ENCODE peak calls at places on chromosomes 7 and 10, in nine cellular contexts. J is prostate gland, E is uterus, N is spleen, M is transverse colon, C is H1, I is ovary, W is A549, T is thyroid gland. O is an unnamed sample.

GRCh38 chr10:104254493-104255243 is at the start of gene GSTO1:
- DNase-seq in J (peak; percentile 74), E (peak; percentile 83), N (peak; percentile 93), M (peak; percentile 82), C (peak; percentile 67), I (peak; percentile 81), W (peak; percentile 79), T (peak; percentile 81), O (peak; percentile 87)

GRCh38 chr7:91465595-91466061 is 201.4 kb downstream of the FZD1 start:
- DNase-seq in J (no peak), E (no peak), N (no peak), M (no peak), C (no peak), I (no peak), W (no peak), T (no peak), O (no peak)

GRCh38 chr10:121598261-121599249 is at the start of gene FGFR2:
- DNase-seq in J (peak; percentile 87), E (peak; percentile 85), N (no peak), M (peak; percentile 88), C (peak; percentile 90), I (peak; percentile 86), W (peak; percentile 82), T (peak; percentile 88), O (peak; percentile 75)

GRCh38 chr7:84058311-84059076 is 136.1 kb downstream of the SEMA3A start:
- DNase-seq in J (no peak), E (no peak), N (no peak), M (no peak), C (no peak), I (no peak), W (no peak), T (no peak), O (no peak)

GRCh38 chr10:97577701-97578100 is 5.1 kb downstream of the ANKRD2 start:
- DNase-seq in J (no peak), E (no peak), N (peak; percentile 42), M (no peak), C (no peak), I (no peak), W (no peak), T (no peak), O (no peak)

GRCh38 chr10:84683980-84684740 is 355.8 kb downstream of the CCSER2 start:
- DNase-seq in J (no peak), E (no peak), N (no peak), M (no peak), C (no peak), I (no peak), W (no peak), T (no peak), O (no peak)

GRCh38 chr10:3113343-3113720 is 46.0 kb downstream of the PFKP start:
- DNase-seq in J (no peak), E (no peak), N (no peak), M (no peak), C (no peak), I (no peak), W (no peak), T (no peak), O (no peak)

GRCh38 chr7:28615091-28615490 is 202.8 kb downstream of the CREB5 start:
- DNase-seq in J (no peak), E (no peak), N (no peak), M (no peak), C (no peak), I (no peak), W (no peak), T (no peak), O (no peak)

GRCh38 chr7:30186725-30187124 is 51.9 kb downstream of the MTURN start:
- DNase-seq in J (no peak), E (no peak), N (no peak), M (no peak), C (no peak), I (no peak), W (no peak), T (no peak), O (no peak)

GRCh38 chr10:97319671-97320479 is 804 bp downstream of the FRAT1 start:
- DNase-seq in J (no peak), E (peak; percentile 26), N (peak; percentile 94), M (peak; percentile 74), C (peak; percentile 82), I (peak; percentile 25), W (no peak), T (peak; percentile 59), O (peak; percentile 58)

GRCh38 chr7:149885191-149886017 is 11.6 kb downstream of the ATP6V0E2 start:
- DNase-seq in J (peak; percentile 3), E (no peak), N (no peak), M (no peak), C (no peak), I (no peak), W (no peak), T (no peak), O (peak; percentile 32)

GRCh38 chr10:112235920-112236319 is 47.3 kb upstream of the TECTB start:
- DNase-seq in J (no peak), E (no peak), N (no peak), M (no peak), C (no peak), I (no peak), W (no peak), T (no peak), O (no peak)

GRCh38 chr10:33306756-33307519 is 27.5 kb downstream of the NRP1 start:
- DNase-seq in J (no peak), E (no peak), N (no peak), M (no peak), C (no peak), I (no peak), W (no peak), T (no peak), O (no peak)

GRCh38 chr10:73131295-73131694 is 21.0 kb downstream of the NUDT13 start:
- DNase-seq in J (no peak), E (no peak), N (no peak), M (no peak), C (no peak), I (no peak), W (no peak), T (no peak), O (no peak)

GRCh38 chr10:15052121-15052520 is 8.4 kb downstream of the OLAH start:
- DNase-seq in J (no peak), E (no peak), N (no peak), M (no peak), C (no peak), I (no peak), W (no peak), T (no peak), O (no peak)

DNA sequence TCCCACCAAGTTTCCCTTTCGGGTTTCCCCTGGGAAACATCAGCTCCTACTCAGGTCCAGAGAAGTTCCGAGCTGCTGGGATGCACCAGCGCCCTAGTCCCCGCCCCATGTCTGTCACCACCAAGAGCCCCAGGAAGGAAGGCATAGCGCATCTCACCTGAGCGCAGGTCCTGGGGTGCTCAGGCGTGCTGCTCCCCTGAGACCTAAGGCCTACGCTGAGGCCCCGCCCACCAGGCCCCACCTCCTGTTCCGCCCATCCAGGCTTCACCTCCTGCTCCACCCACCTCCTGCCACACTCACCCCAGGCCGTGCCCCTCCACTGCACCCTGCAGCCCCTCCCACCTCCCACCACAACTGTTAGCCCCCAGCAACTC is 1.2 kb upstream of the TFR2 start:
- DNase-seq in J (no peak), E (no peak), N (peak; percentile 85), M (peak; percentile 58), C (peak; percentile 88), I (no peak), W (peak; percentile 42), T (no peak), O (no peak)
- TF ChIP-seq POLR2A in J (no peak), E (no peak), N (no peak), M (no peak), C (no peak), I (no peak), W (no peak), T (no peak), O (no peak)

GRCh38 chr7:6231184-6231583 is 41.2 kb downstream of the CYTH3 start:
- DNase-seq in J (no peak), E (no peak), N (no peak), M (no peak), C (no peak), I (no peak), W (no peak), T (no peak), O (no peak)
- H3K4me1 ChIP-seq in J (no peaks in the 10 kb centered on the region), E (no peaks in the 10 kb centered on the region), N (peaks cover 37% of the 10 kb centered on the region), M (peaks cover 30% of the 10 kb centered on the region), C (no peaks in the 10 kb centered on the region), I (peaks cover 20% of the 10 kb centered on the region), W (peaks cover 41% of the 10 kb centered on the region), T (peaks cover 55% of the 10 kb centered on the region), O (peaks cover 39% of the 10 kb centered on the region)

DNA sequence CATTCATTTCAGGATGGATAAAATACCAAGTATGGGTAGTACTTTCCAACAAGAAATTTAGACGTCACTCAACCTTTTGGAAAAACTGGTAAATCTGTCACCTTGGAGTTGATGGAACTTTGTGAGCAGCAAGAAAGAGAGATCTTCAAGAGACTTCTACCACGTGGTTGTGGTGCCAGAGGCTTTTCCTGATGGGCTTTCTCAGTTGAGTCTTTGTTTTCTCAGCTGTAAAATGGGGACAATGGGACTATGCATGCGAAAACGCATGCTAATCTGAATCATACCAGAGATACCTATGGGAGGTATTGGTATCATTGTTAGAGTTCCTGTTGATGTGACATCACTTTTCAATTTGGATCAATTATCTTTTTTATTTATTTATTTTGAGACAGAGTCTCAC is 59.4 kb downstream of the THNSL1 start:
- DNase-seq in J (no peak), E (no peak), N (no peak), M (no peak), C (no peak), I (no peak), W (no peak), T (no peak), O (no peak)
- TF ChIP-seq POLR2A in J (no peak), E (no peak), N (no peak), M (no peak), C (no peak), I (no peak), W (no peak), T (no peak), O (no peak)

GRCh38 chr10:127878474-127879055 is 14.2 kb downstream of the CLRN3 start:
- DNase-seq in J (no peak), E (no peak), N (no peak), M (no peak), C (peak; percentile 1), I (no peak), W (no peak), T (no peak), O (no peak)

GRCh38 chr10:127875916-127876315 is 16.8 kb downstream of the CLRN3 start:
- DNase-seq in J (no peak), E (no peak), N (no peak), M (no peak), C (no peak), I (no peak), W (no peak), T (no peak), O (no peak)

GRCh38 chr10:127877116-127877515 is 15.6 kb downstream of the CLRN3 start:
- DNase-seq in J (no peak), E (no peak), N (no peak), M (no peak), C (peak; percentile 8), I (no peak), W (no peak), T (no peak), O (no peak)

GRCh38 chr10:127874966-127875765 is 17.6 kb downstream of the CLRN3 start:
- DNase-seq in J (no peak), E (no peak), N (no peak), M (no peak), C (peak; percentile 36), I (no peak), W (no peak), T (no peak), O (no peak)

DNA sequence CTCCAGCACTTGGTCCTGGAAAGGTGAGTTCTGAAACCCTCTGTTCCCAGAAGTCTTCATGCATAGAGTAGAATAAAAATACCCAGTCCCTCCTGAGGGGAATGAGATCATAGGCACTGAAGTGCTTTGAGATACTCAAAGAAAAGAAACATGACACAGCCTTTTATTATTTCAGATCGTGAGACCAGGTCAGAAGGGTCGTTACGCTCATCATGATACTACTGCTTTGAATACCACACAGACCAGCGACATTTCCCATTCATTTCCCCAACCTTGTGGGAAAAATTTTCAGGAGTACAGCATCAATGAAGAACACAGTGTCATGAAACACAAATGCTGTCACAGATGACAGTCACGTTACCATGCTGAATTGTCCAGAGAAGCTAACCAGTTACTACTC is 15.0 kb downstream of the CLRN3 start:
- DNase-seq in J (no peak), E (no peak), N (no peak), M (no peak), C (no peak), I (no peak), W (no peak), T (no peak), O (no peak)
- H3K4me1 ChIP-seq in J (no peaks in the 10 kb centered on the region), E (no peaks in the 10 kb centered on the region), N (peaks cover 4% of the 10 kb centered on the region), M (peaks cover 37% of the 10 kb centered on the region), C (no peaks in the 10 kb centered on the region), I (no peaks in the 10 kb centered on the region), W (no peaks in the 10 kb centered on the region), T (no peaks in the 10 kb centered on the region), O (peaks cover 7% of the 10 kb centered on the region)